ENCODE peak calls at places on chromosomes 11 and 22, in seven cellular contexts. One of them, this sample, is unnamed.

GRCh38 chr11:17019231-17019630 is 5.0 kb upstream of the PLEKHA7 start:
- DNase-seq in heart left ventricle: no peak
- DNase-seq in mucosa of descending colon: no peak
- DNase-seq in adrenal gland: no peak
- DNase-seq in ovary: no peak
- DNase-seq in fibroblast of lung: no peak
- DNase-seq in body of pancreas: no peak
- DNase-seq in this sample: no peak

GRCh38 chr11:71530602-71531001 is 3.5 kb downstream of the KRTAP5-7 start:
- DNase-seq in heart left ventricle: no peak
- DNase-seq in mucosa of descending colon: no peak
- DNase-seq in adrenal gland: no peak
- DNase-seq in ovary: no peak
- DNase-seq in fibroblast of lung: no peak
- DNase-seq in body of pancreas: no peak
- DNase-seq in this sample: no peak

GRCh38 chr11:27217948-27218410 is 145.0 kb downstream of the CCDC34 start:
- DNase-seq in heart left ventricle: no peak
- DNase-seq in mucosa of descending colon: no peak
- DNase-seq in adrenal gland: peak; percentile 64
- DNase-seq in ovary: no peak
- DNase-seq in fibroblast of lung: no peak
- DNase-seq in body of pancreas: peak; percentile 58
- DNase-seq in this sample: no peak

GRCh38 chr22:25120093-25120561 is 79.5 kb upstream of the CRYBB3 start:
- DNase-seq in heart left ventricle: peak; percentile 64
- DNase-seq in mucosa of descending colon: peak; percentile 69
- DNase-seq in adrenal gland: peak; percentile 34
- DNase-seq in ovary: no peak
- DNase-seq in fibroblast of lung: no peak
- DNase-seq in body of pancreas: peak; percentile 88
- DNase-seq in this sample: no peak

GRCh38 chr22:22039286-22040074 is 56.9 kb upstream of the TOP3B start:
- DNase-seq in heart left ventricle: no peak
- DNase-seq in mucosa of descending colon: no peak
- DNase-seq in adrenal gland: no peak
- DNase-seq in ovary: no peak
- DNase-seq in fibroblast of lung: no peak
- DNase-seq in body of pancreas: no peak
- DNase-seq in this sample: no peak

GRCh38 chr22:36493690-36494110 is 12.3 kb upstream of the TXN2 start:
- DNase-seq in heart left ventricle: peak; percentile 46
- DNase-seq in mucosa of descending colon: peak; percentile 65
- DNase-seq in adrenal gland: peak; percentile 29
- DNase-seq in ovary: no peak
- DNase-seq in fibroblast of lung: no peak
- DNase-seq in body of pancreas: peak; percentile 64
- DNase-seq in this sample: no peak

GRCh38 chr11:47998733-47999359 is 18.5 kb downstream of the PTPRJ start:
- DNase-seq in heart left ventricle: no peak
- DNase-seq in mucosa of descending colon: no peak
- DNase-seq in adrenal gland: no peak
- DNase-seq in ovary: no peak
- DNase-seq in fibroblast of lung: no peak
- DNase-seq in body of pancreas: no peak
- DNase-seq in this sample: no peak

GRCh38 chr11:8253566-8253965 is 10.1 kb downstream of the LMO1 start:
- DNase-seq in heart left ventricle: no peak
- DNase-seq in mucosa of descending colon: no peak
- DNase-seq in adrenal gland: no peak
- DNase-seq in ovary: no peak
- DNase-seq in fibroblast of lung: no peak
- DNase-seq in body of pancreas: no peak
- DNase-seq in this sample: no peak

GRCh38 chr22:28900379-28900778 is 17.0 kb downstream of the ZNRF3 start:
- DNase-seq in heart left ventricle: no peak
- DNase-seq in mucosa of descending colon: no peak
- DNase-seq in adrenal gland: no peak
- DNase-seq in ovary: no peak
- DNase-seq in fibroblast of lung: no peak
- DNase-seq in body of pancreas: no peak
- DNase-seq in this sample: no peak

GRCh38 chr11:29534831-29535230 is 482.0 kb downstream of the KCNA4 start:
- DNase-seq in heart left ventricle: no peak
- DNase-seq in mucosa of descending colon: no peak
- DNase-seq in adrenal gland: no peak
- DNase-seq in ovary: no peak
- DNase-seq in fibroblast of lung: no peak
- DNase-seq in body of pancreas: no peak
- DNase-seq in this sample: no peak

GRCh38 chr11:36115378-36115801 is 171.5 kb downstream of the LDLRAD3 start:
- DNase-seq in heart left ventricle: no peak
- DNase-seq in mucosa of descending colon: no peak
- DNase-seq in adrenal gland: no peak
- DNase-seq in ovary: no peak
- DNase-seq in fibroblast of lung: no peak
- DNase-seq in body of pancreas: no peak
- DNase-seq in this sample: no peak

GRCh38 chr11:67663515-67664212 is 10.8 kb downstream of the ALDH3B2 start:
- DNase-seq in heart left ventricle: no peak
- DNase-seq in mucosa of descending colon: no peak
- DNase-seq in adrenal gland: no peak
- DNase-seq in ovary: no peak
- DNase-seq in fibroblast of lung: no peak
- DNase-seq in body of pancreas: no peak
- DNase-seq in this sample: no peak

GRCh38 chr22:20865331-20865730 is 6.5 kb downstream of the SNAP29 start:
- DNase-seq in heart left ventricle: no peak
- DNase-seq in mucosa of descending colon: no peak
- DNase-seq in adrenal gland: no peak
- DNase-seq in ovary: no peak
- DNase-seq in fibroblast of lung: no peak
- DNase-seq in body of pancreas: no peak
- DNase-seq in this sample: no peak

GRCh38 chr11:126929186-126930085 is 71.1 kb downstream of the KIRREL3 start:
- DNase-seq in heart left ventricle: no peak
- DNase-seq in mucosa of descending colon: no peak
- DNase-seq in adrenal gland: no peak
- DNase-seq in ovary: no peak
- DNase-seq in fibroblast of lung: peak; percentile 33
- DNase-seq in body of pancreas: no peak
- DNase-seq in this sample: no peak

GRCh38 chr22:38240734-38241252 is 32.0 kb downstream of the TMEM184B start:
- DNase-seq in heart left ventricle: no peak
- DNase-seq in mucosa of descending colon: no peak
- DNase-seq in adrenal gland: peak; percentile 85
- DNase-seq in ovary: peak; percentile 50
- DNase-seq in fibroblast of lung: peak; percentile 77
- DNase-seq in body of pancreas: peak; percentile 61
- DNase-seq in this sample: no peak

GRCh38 chr11:10633261-10633660 is 60.3 kb downstream of the IRAG1 start:
- DNase-seq in heart left ventricle: no peak
- DNase-seq in mucosa of descending colon: no peak
- DNase-seq in adrenal gland: no peak
- DNase-seq in ovary: no peak
- DNase-seq in fibroblast of lung: no peak
- DNase-seq in body of pancreas: peak; percentile 34
- DNase-seq in this sample: no peak

GRCh38 chr11:86596861-86597632 is 75.4 kb downstream of the ME3 start:
- DNase-seq in heart left ventricle: peak; percentile 50
- DNase-seq in mucosa of descending colon: no peak
- DNase-seq in adrenal gland: peak; percentile 39
- DNase-seq in ovary: peak; percentile 39
- DNase-seq in fibroblast of lung: no peak
- DNase-seq in body of pancreas: peak; percentile 41
- DNase-seq in this sample: no peak

GRCh38 chr11:74932797-74933196 is 16.1 kb downstream of the XRRA1 start:
- DNase-seq in heart left ventricle: no peak
- DNase-seq in mucosa of descending colon: no peak
- DNase-seq in adrenal gland: no peak
- DNase-seq in ovary: no peak
- DNase-seq in fibroblast of lung: peak; percentile 38
- DNase-seq in body of pancreas: no peak
- DNase-seq in this sample: no peak

GRCh38 chr11:113974741-113975470 is at the start of gene HTR3A:
- DNase-seq in heart left ventricle: peak; percentile 77
- DNase-seq in mucosa of descending colon: peak; percentile 57
- DNase-seq in adrenal gland: peak; percentile 76
- DNase-seq in ovary: peak; percentile 29
- DNase-seq in fibroblast of lung: peak; percentile 44
- DNase-seq in body of pancreas: peak; percentile 93
- DNase-seq in this sample: no peak

DNA sequence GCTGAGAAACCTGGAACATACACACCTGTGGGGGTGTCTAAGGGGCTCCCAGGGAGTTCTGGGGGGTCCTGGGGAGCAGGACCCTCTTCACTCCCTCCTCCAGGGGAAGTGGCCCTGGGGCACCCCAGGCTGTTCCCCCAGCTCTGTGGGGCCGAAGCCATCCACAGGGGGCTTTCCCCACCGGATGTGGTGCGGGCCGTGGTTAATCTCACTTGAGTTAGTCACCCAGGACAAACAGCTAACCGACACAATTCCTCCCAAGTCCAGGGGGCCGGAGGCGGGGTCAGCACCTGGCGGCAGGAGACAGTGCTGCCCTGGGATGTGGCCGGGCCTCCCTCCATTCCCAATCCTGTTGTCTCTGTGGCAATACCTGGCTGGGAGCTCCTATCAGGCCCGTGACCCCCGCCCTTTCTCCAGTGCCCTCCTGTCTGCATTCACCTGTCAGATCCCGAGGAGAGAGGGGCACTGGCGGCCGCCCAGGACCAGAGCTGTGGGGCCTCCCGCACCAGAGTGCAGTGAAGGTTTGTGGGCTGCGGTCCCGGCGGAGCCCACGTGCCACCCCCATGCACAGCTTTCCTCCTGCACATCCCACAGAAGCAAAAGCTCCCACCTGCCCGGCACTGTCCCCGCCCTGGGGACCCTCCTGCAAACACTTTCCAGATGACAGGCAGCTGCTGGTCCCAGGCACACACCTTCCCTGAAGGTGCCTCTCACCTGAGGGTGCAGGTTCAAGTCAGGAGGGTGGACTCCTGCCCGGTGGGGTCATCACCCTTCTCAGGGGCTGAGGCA is 5.2 kb upstream of the MUC5AC start:
- DNase-seq in heart left ventricle: no peak
- DNase-seq in mucosa of descending colon: no peak
- DNase-seq in adrenal gland: no peak
- DNase-seq in ovary: peak; percentile 7
- DNase-seq in fibroblast of lung: peak; percentile 21
- DNase-seq in body of pancreas: no peak
- DNase-seq in this sample: peak; percentile 48
- H3K9me3 ChIP-seq in heart left ventricle: no peaks in the 10 kb centered on the region
- H3K9me3 ChIP-seq in mucosa of descending colon: no peaks in the 10 kb centered on the region
- H3K9me3 ChIP-seq in adrenal gland: no peaks in the 10 kb centered on the region
- H3K9me3 ChIP-seq in ovary: no peaks in the 10 kb centered on the region
- H3K9me3 ChIP-seq in fibroblast of lung: no peaks in the 10 kb centered on the region
- H3K9me3 ChIP-seq in body of pancreas: no peaks in the 10 kb centered on the region
- H3K9me3 ChIP-seq in this sample: peaks cover 4% of the 10 kb centered on the region

DNA sequence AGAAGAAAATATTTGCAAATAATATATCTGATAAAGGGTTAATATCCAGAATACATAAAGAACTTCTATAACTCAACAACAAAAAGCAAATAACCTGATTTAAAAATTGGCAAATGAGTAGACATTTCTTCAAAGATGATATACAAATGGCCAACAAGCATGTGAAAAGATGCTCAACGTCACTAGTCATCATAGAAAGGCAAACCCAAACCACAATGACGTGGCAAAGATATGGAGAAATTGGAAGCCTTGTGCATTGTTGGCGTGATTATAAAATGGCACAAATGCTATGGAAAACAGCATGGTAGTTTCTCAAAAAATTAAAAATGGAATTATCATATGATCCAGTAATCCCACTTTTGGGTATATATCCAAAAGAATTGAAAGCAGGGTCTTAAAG is 466.3 kb downstream of the TBC1D22A start:
- DNase-seq in heart left ventricle: no peak
- DNase-seq in mucosa of descending colon: no peak
- DNase-seq in adrenal gland: no peak
- DNase-seq in ovary: no peak
- DNase-seq in fibroblast of lung: no peak
- DNase-seq in body of pancreas: no peak
- DNase-seq in this sample: no peak
- H3K9me3 ChIP-seq in heart left ventricle: no peaks in the 10 kb centered on the region
- H3K9me3 ChIP-seq in mucosa of descending colon: peaks cover 2% of the 10 kb centered on the region
- H3K9me3 ChIP-seq in adrenal gland: no peaks in the 10 kb centered on the region
- H3K9me3 ChIP-seq in ovary: peaks cover 5% of the 10 kb centered on the region
- H3K9me3 ChIP-seq in fibroblast of lung: no peaks in the 10 kb centered on the region
- H3K9me3 ChIP-seq in body of pancreas: no peaks in the 10 kb centered on the region
- H3K9me3 ChIP-seq in this sample: no peaks in the 10 kb centered on the region

DNA sequence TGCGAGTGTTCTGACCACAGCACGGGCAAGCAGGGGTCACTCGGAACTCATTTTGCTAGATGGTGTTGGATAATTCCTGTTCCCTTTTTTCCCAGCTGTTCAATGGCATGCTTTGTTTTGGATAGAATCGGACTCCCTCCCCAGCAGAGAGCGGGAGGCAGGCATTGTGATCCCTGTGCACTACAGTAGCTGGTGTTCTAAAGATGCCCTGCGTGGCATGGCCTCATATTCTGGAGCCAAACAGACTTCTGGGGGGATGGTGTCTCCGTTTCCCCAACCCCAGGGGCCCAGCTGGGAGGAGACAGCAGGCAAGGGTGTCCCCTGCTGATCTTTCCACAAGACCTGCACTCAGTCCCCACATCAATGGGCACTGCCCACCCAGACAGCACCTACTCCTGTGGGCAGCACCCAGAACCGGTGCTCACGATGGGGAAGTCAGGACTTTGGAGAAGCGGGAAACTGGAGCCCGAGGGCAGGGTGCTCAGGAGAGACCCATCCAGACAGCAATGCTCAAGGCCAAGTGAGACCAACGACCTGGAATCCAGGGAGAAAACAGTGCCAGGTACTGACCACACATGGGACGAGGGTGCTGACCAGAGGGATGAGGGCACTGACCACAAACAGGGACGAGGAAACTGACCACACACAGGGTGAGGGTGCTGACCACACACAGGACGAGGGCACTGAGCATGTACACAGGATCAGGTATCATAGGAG is 934.9 kb downstream of the BRD1 start:
- DNase-seq in heart left ventricle: no peak
- DNase-seq in mucosa of descending colon: no peak
- DNase-seq in adrenal gland: no peak
- DNase-seq in ovary: no peak
- DNase-seq in fibroblast of lung: no peak
- DNase-seq in body of pancreas: no peak
- DNase-seq in this sample: no peak
- H3K9me3 ChIP-seq in heart left ventricle: no peaks in the 10 kb centered on the region
- H3K9me3 ChIP-seq in mucosa of descending colon: no peaks in the 10 kb centered on the region
- H3K9me3 ChIP-seq in adrenal gland: no peaks in the 10 kb centered on the region
- H3K9me3 ChIP-seq in ovary: no peaks in the 10 kb centered on the region
- H3K9me3 ChIP-seq in fibroblast of lung: no peaks in the 10 kb centered on the region
- H3K9me3 ChIP-seq in body of pancreas: no peaks in the 10 kb centered on the region
- H3K9me3 ChIP-seq in this sample: no peaks in the 10 kb centered on the region

DNA sequence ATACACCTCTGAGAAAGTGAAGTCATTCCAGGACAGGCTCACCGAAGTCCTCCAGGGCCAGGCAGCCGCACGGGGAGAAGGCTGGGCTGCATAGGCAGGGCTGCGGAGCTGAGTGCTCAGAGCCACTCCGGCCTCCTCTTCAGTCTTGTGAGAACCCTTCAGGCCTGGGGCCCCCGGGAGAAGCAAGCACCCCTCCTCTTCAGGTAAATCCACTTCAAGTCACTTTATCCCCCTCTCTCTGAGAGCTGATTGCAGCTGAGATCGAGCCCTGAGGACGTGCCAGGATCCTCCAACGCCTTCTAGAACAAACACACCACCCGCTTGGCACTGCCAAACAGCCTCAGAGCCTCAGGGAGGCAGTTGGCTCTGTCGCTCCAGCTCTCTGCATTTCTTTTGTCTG is 1526.3 kb downstream of the BRD1 start:
- DNase-seq in heart left ventricle: no peak
- DNase-seq in mucosa of descending colon: no peak
- DNase-seq in adrenal gland: no peak
- DNase-seq in ovary: no peak
- DNase-seq in fibroblast of lung: no peak
- DNase-seq in body of pancreas: no peak
- DNase-seq in this sample: no peak
- H3K9me3 ChIP-seq in heart left ventricle: no peaks in the 10 kb centered on the region
- H3K9me3 ChIP-seq in mucosa of descending colon: no peaks in the 10 kb centered on the region
- H3K9me3 ChIP-seq in adrenal gland: no peaks in the 10 kb centered on the region
- H3K9me3 ChIP-seq in ovary: no peaks in the 10 kb centered on the region
- H3K9me3 ChIP-seq in fibroblast of lung: no peaks in the 10 kb centered on the region
- H3K9me3 ChIP-seq in body of pancreas: no peaks in the 10 kb centered on the region
- H3K9me3 ChIP-seq in this sample: no peaks in the 10 kb centered on the region